ENCODE peak calls at places on chromosomes 4 and X, in six cellular contexts. One of them, this sample, is unnamed.

GRCh38 chrX:129983575-129984131 is 1.2 kb downstream of the BCORL1 start:
- DNase-seq in left colon: peak
- DNase-seq in astrocyte of the cerebellum: no peak
- DNase-seq in kidney tubule cell: no peak
- DNase-seq in kidney glomerular epithelial cell: no peak
- DNase-seq in ovary: peak
- DNase-seq in this sample: no peak

GRCh38 chrX:119809185-119809666 is 17.8 kb upstream of the RPL39 start:
- DNase-seq in kidney tubule cell: no peak
- DNase-seq in ovary: no peak
- DNase-seq in astrocyte of the cerebellum: no peak
- DNase-seq in kidney glomerular epithelial cell: no peak
- DNase-seq in left colon: no peak
- DNase-seq in this sample: no peak

GRCh38 chrX:155778844-155779553 is 102.1 kb upstream of the VAMP7 start:
- DNase-seq in left colon: no peak
- DNase-seq in ovary: no peak
- DNase-seq in astrocyte of the cerebellum: no peak
- DNase-seq in kidney tubule cell: no peak
- DNase-seq in kidney glomerular epithelial cell: no peak
- DNase-seq in this sample: no peak

GRCh38 chr4:118799235-118799932 is 36.5 kb downstream of the SEC24D start:
- DNase-seq in kidney tubule cell: no peak
- DNase-seq in ovary: no peak
- DNase-seq in astrocyte of the cerebellum: no peak
- DNase-seq in kidney glomerular epithelial cell: no peak
- DNase-seq in left colon: no peak
- DNase-seq in this sample: no peak

GRCh38 chr4:6658635-6659075 is 18.2 kb downstream of the MRFAP1 start:
- DNase-seq in kidney glomerular epithelial cell: no peak
- DNase-seq in ovary: peak
- DNase-seq in astrocyte of the cerebellum: no peak
- DNase-seq in left colon: no peak
- DNase-seq in kidney tubule cell: peak
- DNase-seq in this sample: no peak

GRCh38 chrX:10989386-10989785 is 121.7 kb upstream of the HCCS start:
- DNase-seq in astrocyte of the cerebellum: peak
- DNase-seq in kidney tubule cell: peak
- DNase-seq in ovary: no peak
- DNase-seq in kidney glomerular epithelial cell: no peak
- DNase-seq in left colon: no peak
- DNase-seq in this sample: no peak

GRCh38 chr4:99722662-99723061 is 65.0 kb upstream of the C4orf54 start:
- DNase-seq in kidney glomerular epithelial cell: no peak
- DNase-seq in kidney tubule cell: no peak
- DNase-seq in astrocyte of the cerebellum: no peak
- DNase-seq in left colon: no peak
- DNase-seq in ovary: no peak
- DNase-seq in this sample: peak

GRCh38 chr4:14434483-14434882 is 567.8 kb upstream of the CPEB2 start:
- DNase-seq in kidney tubule cell: peak
- DNase-seq in kidney glomerular epithelial cell: peak
- DNase-seq in left colon: no peak
- DNase-seq in astrocyte of the cerebellum: no peak
- DNase-seq in ovary: no peak
- DNase-seq in this sample: no peak

GRCh38 chr4:10527438-10527837 is 70.2 kb upstream of the ZNF518B start:
- DNase-seq in left colon: no peak
- DNase-seq in kidney glomerular epithelial cell: no peak
- DNase-seq in astrocyte of the cerebellum: no peak
- DNase-seq in kidney tubule cell: no peak
- DNase-seq in ovary: no peak
- DNase-seq in this sample: no peak

GRCh38 chr4:8542776-8543525 is 37.2 kb upstream of the GPR78 start:
- DNase-seq in kidney tubule cell: peak
- DNase-seq in left colon: peak
- DNase-seq in ovary: peak
- DNase-seq in kidney glomerular epithelial cell: no peak
- DNase-seq in astrocyte of the cerebellum: no peak
- DNase-seq in this sample: no peak

GRCh38 chrX:16250296-16250695 is 83.0 kb downstream of the MAGEB17 start:
- DNase-seq in ovary: no peak
- DNase-seq in kidney tubule cell: no peak
- DNase-seq in kidney glomerular epithelial cell: no peak
- DNase-seq in astrocyte of the cerebellum: no peak
- DNase-seq in left colon: no peak
- DNase-seq in this sample: no peak

This sample was measured in SHP77 treated with DMSO at 0.1 percent for 48 hours.